ENCODE peak calls at places on chromosomes 12 and 14, in four cellular contexts. O is K562, K is WTC11, T is GM12878. B is an unnamed sample.
A peak's percentile ranks its signal among the peaks of the same experiment; 100 is the strongest.

GRCh38 chr14:103731916-103732867 is 16.6 kb downstream of the ZFYVE21 start:
- DNase-seq in O (no peak), K (no peak), T (no peak), B (no peak)

GRCh38 chr14:32075636-32076277 is 1.3 kb upstream of the ARHGAP5 start:
- DNase-seq in K (peak; percentile 37), O (no peak), T (no peak), B (peak; percentile 34)

GRCh38 chr12:3622732-3623690 is 129.9 kb downstream of the CRACR2A start:
- DNase-seq in T (no peak), K (no peak), O (no peak), B (no peak)

GRCh38 chr14:22580604-22581003 is 8.4 kb downstream of the DAD1 start:
- DNase-seq in K (no peak), O (no peak), T (no peak), B (no peak)

GRCh38 chr14:97056086-97056485 is 258.9 kb downstream of the VRK1 start:
- DNase-seq in K (no peak), T (no peak), O (no peak), B (no peak)

GRCh38 chr12:1606021-1606622 is 11.7 kb upstream of the FBXL14 start:
- DNase-seq in O (peak; percentile 70), K (peak; percentile 37), T (peak; percentile 74), B (peak; percentile 79)

GRCh38 chr12:108394196-108394595 is 55.1 kb upstream of the CMKLR1 start:
- DNase-seq in O (no peak), T (no peak), K (no peak), B (no peak)

GRCh38 chr14:66495214-66496098 is 9.3 kb downstream of the CCDC196 start:
- DNase-seq in O (peak; percentile 23), T (peak; percentile 45), K (peak; percentile 16), B (peak; percentile 65)

GRCh38 chr14:33792387-33793368 is 158.2 kb downstream of the EGLN3 start:
- DNase-seq in O (peak; percentile 69), K (peak; percentile 88), T (peak; percentile 15), B (peak; percentile 72)

GRCh38 chr14:89294060-89294459 is 123.0 kb downstream of the FOXN3 start:
- DNase-seq in T (no peak), O (no peak), K (no peak), B (no peak)

GRCh38 chr12:63021126-63021525 is 86.2 kb upstream of the PPM1H start:
- DNase-seq in O (no peak), T (no peak), K (no peak), B (no peak)

GRCh38 chr12:107328442-107329133 is 235.2 kb upstream of the CRY1 start:
- DNase-seq in T (no peak), K (no peak), O (no peak), B (no peak)

GRCh38 chr12:26126340-26127284 is 1.8 kb upstream of the BHLHE41 start:
- DNase-seq in O (peak; percentile 51), K (peak; percentile 83), T (no peak), B (peak; percentile 28)

GRCh38 chr12:120247621-120248030 is 17.9 kb downstream of the PXN start:
- DNase-seq in T (no peak), O (no peak), K (no peak), B (no peak)

GRCh38 chr14:28300356-28300755 is 466.2 kb upstream of the FOXG1 start:
- DNase-seq in T (no peak), O (no peak), K (no peak), B (no peak)

DNA sequence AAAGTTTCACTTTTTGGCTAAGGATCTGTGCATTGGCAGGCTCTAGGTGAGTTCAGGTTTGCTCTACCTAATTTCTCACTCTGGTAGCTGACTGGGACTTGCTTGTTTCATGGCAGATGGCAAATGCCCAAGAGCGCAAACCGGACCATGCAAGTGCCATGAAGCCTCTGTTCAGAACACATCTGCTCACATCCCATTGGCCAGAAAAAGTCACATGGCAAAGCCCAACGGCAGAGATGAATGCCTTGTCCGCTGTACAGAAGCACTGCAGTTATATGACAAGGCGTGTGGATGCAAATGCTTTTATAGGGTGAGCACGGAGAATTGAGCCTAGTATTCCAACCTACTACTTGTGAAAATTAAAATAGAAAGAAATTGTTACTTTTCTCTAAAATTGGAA is 202.2 kb upstream of the HMGA2 start:
- DNase-seq in T (no peak), K (no peak), O (peak; percentile 55), B (no peak)
- TF ChIP-seq CREM in T (no peak), K (no peak), O (no peak), B (no peak)

GRCh38 chr12:21065845-21066244 is 65.1 kb upstream of the SLCO1B1 start:
- DNase-seq in K (peak; percentile 12), O (no peak), T (no peak), B (no peak)
- TF ChIP-seq CREM in K (no peak), O (no peak), T (no peak), B (no peak)

DNA sequence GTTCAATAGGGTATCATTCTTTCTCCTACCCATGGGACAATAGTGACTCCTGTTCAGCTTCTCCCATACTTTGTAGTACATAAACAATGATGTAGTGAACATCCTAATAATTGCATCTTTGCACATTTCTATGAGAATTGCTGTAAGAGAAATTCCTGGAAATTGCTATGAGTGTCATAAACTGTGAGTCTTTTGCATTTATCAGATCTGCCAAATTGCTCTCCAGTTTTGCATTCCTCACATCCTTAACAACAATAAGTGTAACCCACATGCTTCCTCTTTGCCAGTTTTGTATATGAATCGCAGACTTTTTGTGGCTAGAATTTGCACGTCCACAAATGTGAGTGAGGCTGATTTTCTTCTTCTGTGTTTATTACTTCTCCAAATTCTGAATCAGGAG is 124.0 kb upstream of the TBX5 start:
- DNase-seq in K (no peak), O (no peak), T (no peak), B (no peak)
- TF ChIP-seq CREM in K (no peak), O (no peak), T (no peak), B (no peak)

DNA sequence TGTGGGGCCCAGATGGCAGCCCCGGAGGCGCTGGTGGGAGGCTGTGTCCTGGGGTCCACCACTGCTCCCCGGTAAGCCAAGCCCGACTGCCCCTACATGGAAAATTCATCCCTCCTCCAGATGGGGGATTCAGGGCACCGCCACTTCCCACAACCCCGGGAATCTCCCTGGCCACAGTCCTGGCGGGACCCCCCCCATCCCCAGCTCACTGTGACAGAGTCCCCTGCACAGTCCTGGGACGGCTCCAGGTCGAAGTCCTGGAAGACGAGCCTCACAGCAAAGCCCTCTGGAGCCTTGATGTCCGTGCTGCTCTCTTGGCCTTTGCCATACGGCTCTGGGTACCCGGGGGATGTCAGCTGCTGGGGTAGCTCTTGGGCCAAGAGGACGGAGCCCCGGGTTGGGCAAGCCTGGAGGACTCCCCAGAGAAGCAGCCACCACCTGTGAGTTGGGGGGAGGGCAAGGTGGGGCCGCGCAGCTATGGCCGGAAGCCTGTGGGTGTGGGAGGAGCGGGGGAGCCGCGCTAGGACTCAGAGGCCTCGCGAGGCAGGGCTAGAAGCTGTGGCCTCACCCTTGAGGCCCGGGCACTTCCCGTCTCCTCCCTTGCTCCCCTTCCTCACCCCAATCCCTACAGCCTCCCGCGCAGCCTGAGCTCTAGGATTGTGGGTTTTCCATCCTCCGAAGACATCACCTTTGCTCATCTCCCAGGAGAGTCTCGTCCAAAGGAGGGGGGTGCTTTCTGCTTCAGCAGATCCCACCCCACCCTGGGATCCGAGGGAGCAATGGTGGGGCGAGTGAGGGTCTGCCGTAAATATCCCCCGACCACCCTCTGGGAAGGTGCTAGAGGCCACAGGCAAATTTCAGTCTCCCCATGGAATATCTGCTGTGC is 729 bp downstream of the C1RL start:
- DNase-seq in T (peak; percentile 55), O (peak; percentile 80), K (peak; percentile 69), B (peak; percentile 69)
- TF ChIP-seq CREM in T (peak; percentile 22), O (no peak), K (no peak), B (no peak)

GRCh38 chr12:130764475-130765185 is 48.5 kb upstream of the RIMBP2 start:
- DNase-seq in T (peak; percentile 59), O (peak; percentile 44), K (no peak), B (no peak)
- TF ChIP-seq CREM in T (peak; percentile 88), O (peak; percentile 97), K (no peak), B (peak; percentile 26)